ENCODE peak calls at places on chromosome 12, in seven cellular contexts. One of them, this sample, is unnamed.

GRCh38 chr12:94761559-94761958 is 111.2 kb upstream of the TMCC3 start:
- DNase-seq in endothelial cell: no peak
- DNase-seq in ovary: no peak
- DNase-seq in GM20000: no peak
- DNase-seq in AG09309: peak
- DNase-seq in CD8-positive, alpha-beta T cell: no peak
- DNase-seq in adrenal gland: no peak
- DNase-seq in this sample: no peak

GRCh38 chr12:109701064-109701463 is 12.6 kb upstream of the FAM222A start:
- DNase-seq in endothelial cell: no peak
- DNase-seq in ovary: no peak
- DNase-seq in GM20000: no peak
- DNase-seq in AG09309: no peak
- DNase-seq in CD8-positive, alpha-beta T cell: no peak
- DNase-seq in adrenal gland: no peak
- DNase-seq in this sample: no peak

GRCh38 chr12:100229036-100229635 is 28.5 kb downstream of the ACTR6 start:
- DNase-seq in endothelial cell: no peak
- DNase-seq in ovary: no peak
- DNase-seq in GM20000: no peak
- DNase-seq in AG09309: no peak
- DNase-seq in CD8-positive, alpha-beta T cell: no peak
- DNase-seq in adrenal gland: no peak
- DNase-seq in this sample: no peak

GRCh38 chr12:5783274-5783920 is 161.7 kb downstream of the ANO2 start:
- DNase-seq in endothelial cell: no peak
- DNase-seq in ovary: no peak
- DNase-seq in GM20000: no peak
- DNase-seq in AG09309: no peak
- DNase-seq in CD8-positive, alpha-beta T cell: no peak
- DNase-seq in adrenal gland: no peak
- DNase-seq in this sample: no peak

GRCh38 chr12:93050026-93050747 is 121.1 kb upstream of the EEA1 start:
- DNase-seq in endothelial cell: no peak
- DNase-seq in ovary: no peak
- DNase-seq in GM20000: no peak
- DNase-seq in AG09309: peak
- DNase-seq in CD8-positive, alpha-beta T cell: no peak
- DNase-seq in adrenal gland: no peak
- DNase-seq in this sample: no peak

GRCh38 chr12:52865090-52865944 is 16.5 kb upstream of the KRT78 start:
- DNase-seq in endothelial cell: peak
- DNase-seq in ovary: peak
- DNase-seq in GM20000: no peak
- DNase-seq in AG09309: no peak
- DNase-seq in CD8-positive, alpha-beta T cell: no peak
- DNase-seq in adrenal gland: peak
- DNase-seq in this sample: peak

GRCh38 chr12:10214131-10214876 is 1.6 kb downstream of the GABARAPL1 start:
- DNase-seq in endothelial cell: no peak
- DNase-seq in ovary: no peak
- DNase-seq in GM20000: no peak
- DNase-seq in AG09309: no peak
- DNase-seq in CD8-positive, alpha-beta T cell: no peak
- DNase-seq in adrenal gland: no peak
- DNase-seq in this sample: no peak

GRCh38 chr12:52391618-52392002 is 6.2 kb upstream of the KRT84 start:
- DNase-seq in endothelial cell: no peak
- DNase-seq in ovary: no peak
- DNase-seq in GM20000: no peak
- DNase-seq in AG09309: no peak
- DNase-seq in CD8-positive, alpha-beta T cell: no peak
- DNase-seq in adrenal gland: peak
- DNase-seq in this sample: no peak

GRCh38 chr12:13425766-13426165 is 229.2 kb downstream of the EMP1 start:
- DNase-seq in endothelial cell: no peak
- DNase-seq in ovary: no peak
- DNase-seq in GM20000: no peak
- DNase-seq in AG09309: peak
- DNase-seq in CD8-positive, alpha-beta T cell: no peak
- DNase-seq in adrenal gland: no peak
- DNase-seq in this sample: no peak

GRCh38 chr12:123900898-123901376 is 71.7 kb downstream of the CCDC92 start:
- DNase-seq in endothelial cell: peak
- DNase-seq in ovary: no peak
- DNase-seq in GM20000: no peak
- DNase-seq in AG09309: no peak
- DNase-seq in CD8-positive, alpha-beta T cell: no peak
- DNase-seq in adrenal gland: no peak
- DNase-seq in this sample: no peak

GRCh38 chr12:130920119-130920703 is 33.5 kb upstream of the ADGRD1 start:
- DNase-seq in endothelial cell: no peak
- DNase-seq in ovary: no peak
- DNase-seq in GM20000: no peak
- DNase-seq in AG09309: no peak
- DNase-seq in CD8-positive, alpha-beta T cell: no peak
- DNase-seq in adrenal gland: no peak
- DNase-seq in this sample: no peak

GRCh38 chr12:130919115-130919514 is 34.6 kb upstream of the ADGRD1 start:
- DNase-seq in endothelial cell: no peak
- DNase-seq in ovary: no peak
- DNase-seq in GM20000: no peak
- DNase-seq in AG09309: no peak
- DNase-seq in CD8-positive, alpha-beta T cell: no peak
- DNase-seq in adrenal gland: no peak
- DNase-seq in this sample: no peak

GRCh38 chr12:130911933-130912332 is 40.1 kb downstream of the RAN start:
- DNase-seq in endothelial cell: no peak
- DNase-seq in ovary: no peak
- DNase-seq in GM20000: no peak
- DNase-seq in AG09309: no peak
- DNase-seq in CD8-positive, alpha-beta T cell: no peak
- DNase-seq in adrenal gland: no peak
- DNase-seq in this sample: no peak

GRCh38 chr12:130917607-130918006 is 36.1 kb upstream of the ADGRD1 start:
- DNase-seq in endothelial cell: no peak
- DNase-seq in ovary: no peak
- DNase-seq in GM20000: no peak
- DNase-seq in AG09309: no peak
- DNase-seq in CD8-positive, alpha-beta T cell: no peak
- DNase-seq in adrenal gland: no peak
- DNase-seq in this sample: no peak

GRCh38 chr12:130916251-130916911 is 37.3 kb upstream of the ADGRD1 start:
- DNase-seq in endothelial cell: peak
- DNase-seq in ovary: peak
- DNase-seq in GM20000: peak
- DNase-seq in AG09309: peak
- DNase-seq in CD8-positive, alpha-beta T cell: no peak
- DNase-seq in adrenal gland: peak
- DNase-seq in this sample: peak
- TF ChIP-seq CTCF in endothelial cell: peak
- TF ChIP-seq CTCF in ovary: peak
- TF ChIP-seq CTCF in GM20000: peak
- TF ChIP-seq CTCF in AG09309: peak
- TF ChIP-seq CTCF in CD8-positive, alpha-beta T cell: no peak
- TF ChIP-seq CTCF in adrenal gland: peak
- TF ChIP-seq CTCF in this sample: peak

DNA sequence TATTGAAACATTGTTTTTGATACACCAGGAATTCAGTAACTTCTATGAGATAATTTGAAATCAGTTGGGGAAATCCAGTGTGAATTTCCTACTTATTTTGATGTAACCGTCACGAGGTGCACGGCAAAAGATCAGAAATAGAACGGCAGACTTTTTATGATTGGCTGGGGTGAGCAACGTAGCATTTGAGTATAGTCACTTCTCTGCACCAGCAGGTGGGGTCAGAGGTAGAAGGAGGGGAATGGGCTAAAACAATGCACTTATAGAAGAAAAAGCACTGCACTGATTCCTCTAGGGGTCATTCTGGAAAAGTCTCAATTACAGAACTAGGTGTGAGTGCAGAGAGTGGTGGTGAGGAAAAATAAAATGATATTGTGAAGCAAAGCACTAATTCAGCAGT is 7.9 kb upstream of the SSPN start:
- DNase-seq in endothelial cell: no peak
- DNase-seq in ovary: no peak
- DNase-seq in GM20000: no peak
- DNase-seq in AG09309: no peak
- DNase-seq in CD8-positive, alpha-beta T cell: no peak
- DNase-seq in adrenal gland: no peak
- DNase-seq in this sample: no peak
- TF ChIP-seq CTCF in endothelial cell: no peak
- TF ChIP-seq CTCF in ovary: no peak
- TF ChIP-seq CTCF in GM20000: no peak
- TF ChIP-seq CTCF in AG09309: no peak
- TF ChIP-seq CTCF in CD8-positive, alpha-beta T cell: no peak
- TF ChIP-seq CTCF in adrenal gland: no peak
- TF ChIP-seq CTCF in this sample: peak

DNA sequence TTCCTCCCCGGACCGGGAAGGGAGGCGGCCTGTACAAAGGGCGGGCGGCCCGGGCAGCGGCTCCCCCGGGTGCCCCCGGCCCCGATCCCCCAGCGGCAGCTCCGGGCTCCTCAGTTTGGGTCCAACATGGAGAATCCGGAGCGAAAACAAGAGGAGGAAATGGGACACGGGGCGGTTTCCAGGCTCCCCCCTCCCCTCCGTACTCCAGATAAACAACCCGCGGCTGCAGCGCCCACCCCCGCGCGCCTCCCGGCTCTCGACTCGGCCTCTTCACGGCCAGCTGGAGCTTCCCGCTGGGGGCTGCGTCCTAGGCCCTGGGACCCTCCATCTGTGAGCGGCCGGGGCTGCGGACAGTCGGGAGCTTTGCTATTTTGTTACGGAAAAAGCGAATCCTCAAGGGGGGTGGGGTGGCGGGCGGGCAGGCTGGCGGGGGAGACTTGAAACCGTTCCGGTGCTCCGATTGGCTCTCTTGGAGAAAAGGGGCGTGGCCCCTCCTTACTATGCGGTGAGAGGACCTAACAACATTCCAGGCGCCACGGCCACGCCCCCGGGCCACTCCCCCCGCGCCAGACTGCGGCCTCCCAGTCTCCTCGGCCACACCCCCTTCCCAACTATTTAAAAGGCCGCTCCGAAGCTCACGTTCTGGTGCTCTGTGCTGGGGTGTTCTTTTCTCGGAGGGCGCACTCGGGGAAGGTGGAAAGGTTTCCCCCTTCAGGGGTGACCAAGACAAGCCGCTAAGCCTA is at the start of gene CTDSP2:
- DNase-seq in endothelial cell: peak
- DNase-seq in ovary: peak
- DNase-seq in GM20000: peak
- DNase-seq in AG09309: peak
- DNase-seq in CD8-positive, alpha-beta T cell: peak
- DNase-seq in adrenal gland: peak
- DNase-seq in this sample: peak
- TF ChIP-seq CTCF in endothelial cell: no peak
- TF ChIP-seq CTCF in ovary: no peak
- TF ChIP-seq CTCF in GM20000: no peak
- TF ChIP-seq CTCF in AG09309: no peak
- TF ChIP-seq CTCF in CD8-positive, alpha-beta T cell: no peak
- TF ChIP-seq CTCF in adrenal gland: peak
- TF ChIP-seq CTCF in this sample: no peak

GRCh38 chr12:8950287-8950574 is 786 bp upstream of the M6PR start:
- DNase-seq in endothelial cell: no peak
- DNase-seq in ovary: no peak
- DNase-seq in GM20000: no peak
- DNase-seq in AG09309: no peak
- DNase-seq in CD8-positive, alpha-beta T cell: no peak
- DNase-seq in adrenal gland: no peak
- DNase-seq in this sample: no peak

GRCh38 chr12:8946733-8947132 is 2.7 kb downstream of the M6PR start:
- DNase-seq in endothelial cell: no peak
- DNase-seq in ovary: no peak
- DNase-seq in GM20000: no peak
- DNase-seq in AG09309: no peak
- DNase-seq in CD8-positive, alpha-beta T cell: no peak
- DNase-seq in adrenal gland: no peak
- DNase-seq in this sample: no peak

GRCh38 chr12:8949525-8950286 is at the start of gene M6PR:
- DNase-seq in endothelial cell: peak
- DNase-seq in ovary: peak
- DNase-seq in GM20000: peak
- DNase-seq in AG09309: peak
- DNase-seq in CD8-positive, alpha-beta T cell: peak
- DNase-seq in adrenal gland: peak
- DNase-seq in this sample: peak

GRCh38 chr12:8948711-8949524 is 527 bp downstream of the M6PR start:
- DNase-seq in endothelial cell: peak
- DNase-seq in ovary: peak
- DNase-seq in GM20000: peak
- DNase-seq in AG09309: peak
- DNase-seq in CD8-positive, alpha-beta T cell: no peak
- DNase-seq in adrenal gland: peak
- DNase-seq in this sample: no peak

DNA sequence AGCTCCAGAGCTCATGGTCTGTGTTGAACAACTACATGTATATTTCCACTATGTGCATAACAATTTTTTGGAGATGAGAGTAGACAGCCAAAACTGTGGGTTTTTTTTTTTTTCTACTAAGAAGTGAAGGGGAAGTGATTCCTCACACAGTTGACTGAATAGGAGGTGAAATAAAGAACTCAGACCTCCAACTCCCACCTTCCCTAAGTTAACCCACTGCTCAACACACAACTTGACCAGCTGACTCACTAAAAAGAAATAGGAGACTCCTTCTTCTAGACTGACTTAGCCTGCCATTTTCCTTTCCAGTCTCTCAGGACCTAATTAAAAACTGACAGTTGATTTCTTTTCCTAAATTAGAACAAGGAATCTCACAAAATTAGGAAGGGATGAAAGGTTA is 1.7 kb downstream of the M6PR start:
- DNase-seq in endothelial cell: no peak
- DNase-seq in ovary: no peak
- DNase-seq in GM20000: peak
- DNase-seq in AG09309: no peak
- DNase-seq in CD8-positive, alpha-beta T cell: no peak
- DNase-seq in adrenal gland: no peak
- DNase-seq in this sample: no peak
- TF ChIP-seq CTCF in endothelial cell: no peak
- TF ChIP-seq CTCF in ovary: no peak
- TF ChIP-seq CTCF in GM20000: no peak
- TF ChIP-seq CTCF in AG09309: no peak
- TF ChIP-seq CTCF in CD8-positive, alpha-beta T cell: no peak
- TF ChIP-seq CTCF in adrenal gland: no peak
- TF ChIP-seq CTCF in this sample: no peak

GRCh38 chr12:85445060-85445938 is 165.3 kb downstream of the ALX1 start:
- DNase-seq in endothelial cell: no peak
- DNase-seq in ovary: no peak
- DNase-seq in GM20000: no peak
- DNase-seq in AG09309: no peak
- DNase-seq in CD8-positive, alpha-beta T cell: no peak
- DNase-seq in adrenal gland: no peak
- DNase-seq in this sample: no peak

GRCh38 chr12:85440273-85440672 is 160.3 kb downstream of the ALX1 start:
- DNase-seq in endothelial cell: no peak
- DNase-seq in ovary: no peak
- DNase-seq in GM20000: no peak
- DNase-seq in AG09309: no peak
- DNase-seq in CD8-positive, alpha-beta T cell: no peak
- DNase-seq in adrenal gland: no peak
- DNase-seq in this sample: no peak

GRCh38 chr12:85441025-85441424 is 161.0 kb downstream of the ALX1 start:
- DNase-seq in endothelial cell: no peak
- DNase-seq in ovary: no peak
- DNase-seq in GM20000: no peak
- DNase-seq in AG09309: no peak
- DNase-seq in CD8-positive, alpha-beta T cell: no peak
- DNase-seq in adrenal gland: no peak
- DNase-seq in this sample: no peak

GRCh38 chr12:85441740-85442139 is 161.7 kb downstream of the ALX1 start:
- DNase-seq in endothelial cell: no peak
- DNase-seq in ovary: no peak
- DNase-seq in GM20000: no peak
- DNase-seq in AG09309: no peak
- DNase-seq in CD8-positive, alpha-beta T cell: no peak
- DNase-seq in adrenal gland: no peak
- DNase-seq in this sample: no peak
- TF ChIP-seq CTCF in endothelial cell: no peak
- TF ChIP-seq CTCF in ovary: no peak
- TF ChIP-seq CTCF in GM20000: no peak
- TF ChIP-seq CTCF in AG09309: no peak
- TF ChIP-seq CTCF in CD8-positive, alpha-beta T cell: no peak
- TF ChIP-seq CTCF in adrenal gland: no peak
- TF ChIP-seq CTCF in this sample: peak